ENCODE peak calls at places on chromosome 17, in four cellular contexts. T, W, G and B are unnamed samples.
A peak's percentile ranks its signal among the peaks of the same experiment; 100 is the strongest.

GRCh38 chr17:62179525-62180161 is 114.6 kb upstream of the MED13 start:
- DNase-seq in W (no peak), T (peak; percentile 90), G (peak; percentile 60), B (peak; percentile 64)

GRCh38 chr17:38815576-38816193 is 9.4 kb downstream of the CWC25 start:
- DNase-seq in G (peak; percentile 82), W (no peak), T (peak; percentile 50), B (peak; percentile 56)

GRCh38 chr17:73787036-73787720 is 142.9 kb upstream of the SDK2 start:
- DNase-seq in G (no peak), W (no peak), T (no peak), B (no peak)

GRCh38 chr17:46984341-46984740 is 5.3 kb upstream of the RPRML start:
- DNase-seq in G (no peak), T (no peak), W (no peak), B (no peak)

GRCh38 chr17:42475853-42476252 is 17.2 kb downstream of the ATP6V0A1 start:
- DNase-seq in W (no peak), G (peak; percentile 18), T (no peak), B (no peak)

GRCh38 chr17:12528036-12528435 is 137.7 kb upstream of the MYOCD start:
- DNase-seq in T (no peak), W (no peak), G (no peak), B (no peak)

GRCh38 chr17:7857724-7858486 is at the start of gene CYB5D1:
- DNase-seq in G (peak; percentile 95), W (peak; percentile 90), T (peak; percentile 92), B (peak; percentile 94)

GRCh38 chr17:72334205-72334604 is 213.4 kb downstream of the SOX9 start:
- DNase-seq in T (peak; percentile 52), W (no peak), G (peak; percentile 65), B (peak; percentile 44)

GRCh38 chr17:27756467-27757371 is 43.6 kb downstream of the NOS2 start:
- DNase-seq in T (peak; percentile 57), W (peak; percentile 63), G (peak; percentile 77), B (peak; percentile 72)

GRCh38 chr17:82388223-82388921 is 16.8 kb downstream of the UTS2R start:
- DNase-seq in G (no peak), W (no peak), T (no peak), B (no peak)

GRCh38 chr17:82298538-82299421 is 18.6 kb downstream of the CD7 start:
- DNase-seq in T (no peak), W (no peak), G (no peak), B (no peak)

GRCh38 chr17:79174905-79175856 is 100.6 kb downstream of the ENGASE start:
- DNase-seq in T (peak; percentile 18), G (no peak), W (no peak), B (no peak)

GRCh38 chr17:65228734-65229390 is 91.7 kb downstream of the RGS9 start:
- DNase-seq in G (peak; percentile 31), W (no peak), T (peak; percentile 19), B (peak; percentile 73)

GRCh38 chr17:20084621-20085282 is 75.6 kb downstream of the SPECC1 start:
- DNase-seq in G (no peak), T (no peak), W (no peak), B (no peak)

GRCh38 chr17:75394332-75394918 is 11.1 kb downstream of the GRB2 start:
- DNase-seq in W (no peak), G (no peak), T (peak; percentile 22), B (no peak)

GRCh38 chr17:55609737-55610201 is 98.5 kb upstream of the SMIM36 start:
- DNase-seq in W (no peak), G (peak; percentile 95), T (no peak), B (peak; percentile 14)

DNA sequence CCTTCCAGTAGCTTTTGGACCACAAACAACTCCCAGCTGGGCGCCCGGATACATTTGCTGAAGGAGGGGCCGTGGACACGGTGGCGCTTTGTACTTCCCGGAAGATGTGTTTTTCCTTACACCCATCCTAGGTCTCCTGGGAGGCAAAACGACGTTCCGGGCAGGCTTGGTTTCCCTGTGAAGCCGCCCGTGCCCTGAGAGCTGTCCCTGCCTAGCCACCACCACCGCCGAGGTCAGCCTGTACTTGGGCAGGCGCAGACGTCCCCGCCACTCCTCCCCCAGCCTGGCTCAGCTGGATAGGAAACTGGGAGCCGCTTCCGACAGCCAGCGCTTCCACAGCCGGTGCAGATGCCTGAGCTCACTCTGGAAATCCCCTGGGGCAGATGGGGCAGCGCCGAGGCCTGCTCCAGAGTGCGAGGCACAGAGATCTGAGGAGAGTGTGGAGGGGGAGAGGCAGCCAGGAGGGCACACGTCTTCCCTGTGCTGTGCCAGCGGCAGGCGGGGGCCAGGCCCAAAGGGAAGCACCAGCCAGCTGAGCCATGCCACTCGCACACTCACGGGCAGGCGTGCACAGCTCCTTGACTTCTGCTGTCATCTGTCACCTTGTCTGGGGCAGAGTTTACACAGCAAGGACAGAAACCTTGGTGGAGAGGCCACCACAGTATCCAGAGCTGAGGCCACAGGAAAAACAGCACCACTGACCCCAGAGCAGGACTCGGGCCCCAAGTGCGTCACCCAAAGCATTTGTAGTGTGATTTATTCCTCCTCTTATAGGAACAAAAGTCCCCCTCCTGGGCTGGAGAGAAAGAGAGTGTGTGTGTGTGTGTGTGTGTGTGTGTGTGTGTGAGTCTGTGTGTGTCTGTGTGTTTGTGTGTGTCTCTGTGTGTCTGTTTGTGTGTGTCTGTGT is 3.0 kb downstream of the RHBDF2 start:
- DNase-seq in G (peak; percentile 90), W (peak; percentile 74), T (peak; percentile 95), B (peak; percentile 89)
- H3K4me3 ChIP-seq in G (peak overlapping the region; percentile 37), W (peak overlapping the region; percentile 29), T (no peak overlapping the region), B (peak overlapping the region; percentile 19)

GRCh38 chr17:57088298-57088697 is 3.3 kb downstream of the AKAP1 start:
- DNase-seq in G (no peak), T (no peak), W (no peak), B (no peak)
- TF ChIP-seq CTCF in G (no peak), T (no peak), W (no peak), B (no peak)

GRCh38 chr17:40659909-40660308 is 5.1 kb downstream of the KRT222 start:
- DNase-seq in T (no peak), G (no peak), W (no peak), B (no peak)

GRCh38 chr17:40666366-40666765 is 1.4 kb upstream of the KRT222 start:
- DNase-seq in W (no peak), G (no peak), T (no peak), B (no peak)

GRCh38 chr17:40663252-40663651 is 1.7 kb downstream of the KRT222 start:
- DNase-seq in G (no peak), T (no peak), W (no peak), B (no peak)

GRCh38 chr17:40664582-40665333 is at the start of gene KRT222:
- DNase-seq in G (no peak), W (no peak), T (no peak), B (no peak)
- H3K4me3 ChIP-seq in G (no peak within 1 kb of the TSS), W (peak within 1 kb of the TSS; percentile 28), T (peak within 1 kb of the TSS; percentile 25), B (no peak within 1 kb of the TSS)

GRCh38 chr17:330993-331701 is 21.5 kb downstream of the RPH3AL start:
- DNase-seq in G (no peak), T (no peak), W (no peak), B (no peak)

GRCh38 chr17:334974-335481 is 17.6 kb downstream of the RPH3AL start:
- DNase-seq in T (no peak), W (no peak), G (no peak), B (no peak)

GRCh38 chr17:333626-334396 is 18.8 kb downstream of the RPH3AL start:
- DNase-seq in T (no peak), W (no peak), G (peak; percentile 48), B (no peak)

GRCh38 chr17:332023-332422 is 20.6 kb downstream of the RPH3AL start:
- DNase-seq in W (no peak), G (no peak), T (no peak), B (no peak)

DNA sequence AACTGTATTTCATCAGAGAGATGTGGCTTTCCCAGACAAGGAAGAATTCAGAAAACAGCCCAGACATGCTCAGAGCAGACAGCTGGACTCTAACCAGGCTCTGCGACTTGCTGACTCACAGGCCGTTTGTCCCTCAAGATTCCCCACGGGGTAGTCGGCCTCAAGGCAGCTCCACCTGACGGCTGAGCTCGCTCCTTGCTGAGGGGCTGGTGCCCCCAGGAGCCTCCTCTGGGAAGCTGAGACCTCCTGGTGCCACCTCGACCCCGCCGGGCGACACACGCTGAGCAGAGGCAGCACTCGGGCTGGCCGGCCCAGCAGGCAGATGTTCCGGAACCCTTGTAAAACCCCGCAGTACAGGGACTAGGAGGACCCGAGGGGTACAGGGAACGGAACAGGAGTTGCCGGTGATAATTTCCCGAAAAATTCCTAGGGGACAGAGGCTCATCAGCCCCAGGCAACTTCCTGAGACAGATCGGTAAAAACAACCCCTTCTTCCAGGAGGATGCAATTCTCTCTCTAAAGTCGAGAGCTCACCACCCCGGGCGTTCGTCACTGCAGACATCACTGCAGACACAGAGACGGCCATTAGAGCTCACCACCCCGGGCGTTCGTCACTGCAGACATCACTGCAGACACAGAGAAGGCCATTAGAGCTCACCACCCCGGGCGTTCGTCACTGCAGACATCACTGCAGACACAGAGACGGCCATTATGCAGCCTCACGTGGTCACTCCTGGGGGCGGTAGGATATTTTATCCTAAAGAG is 19.9 kb downstream of the RPH3AL start:
- DNase-seq in W (no peak), G (peak; percentile 59), T (peak; percentile 29), B (peak; percentile 20)
- TF ChIP-seq CTCF in W (no peak), G (no peak), T (no peak), B (no peak)

GRCh38 chr17:49195746-49196145 is 14.6 kb downstream of the GNGT2 start:
- DNase-seq in W (no peak), G (no peak), T (no peak), B (no peak)
- H3K4me3 ChIP-seq in W (no peak overlapping the region), G (no peak overlapping the region), T (no peak overlapping the region), B (no peak overlapping the region)

DNA sequence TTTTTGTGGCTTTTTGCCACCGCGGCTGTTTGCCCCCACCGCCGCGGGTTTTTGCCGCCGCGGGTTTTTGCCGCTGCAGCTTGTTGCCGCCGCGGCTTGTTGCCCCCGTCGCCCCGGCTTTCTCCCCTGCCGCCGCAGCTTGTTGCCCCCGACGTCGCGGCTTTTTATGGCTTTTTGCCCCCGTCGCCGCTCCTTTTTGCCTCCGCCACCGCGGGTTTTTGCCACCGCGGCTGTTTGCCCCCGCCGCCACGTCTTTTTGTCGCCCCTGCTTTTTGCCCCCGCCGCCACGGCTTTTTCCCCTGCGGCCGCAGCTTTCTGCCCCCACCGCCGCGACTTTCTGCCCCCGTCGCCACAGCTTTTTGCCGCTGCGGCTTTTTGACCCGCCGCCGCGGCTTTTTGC is 149.5 kb downstream of the KCNJ18 start:
- DNase-seq in W (no peak), G (no peak), T (no peak), B (no peak)
- TF ChIP-seq CTCF in W (no peak), G (no peak), T (no peak), B (no peak)